ENCODE peak calls at places on chromosomes 5 and 9, in six cellular contexts. E is HepG2, U is GM12878, W is K562, J is GM12892, N is H1. V is an unnamed sample.

GRCh38 chr5:122772446-122772845 is 2.4 kb upstream of the SNX2 start:
- DNase-seq in W (no peak), J (no peak), U (no peak), N (no peak), E (peak; percentile 32), V (no peak)

GRCh38 chr5:9785751-9786150 is 155.6 kb upstream of the TAS2R1 start:
- DNase-seq in J (no peak), U (no peak), N (no peak), E (no peak), W (no peak), V (no peak)

GRCh38 chr5:128637031-128637430 is 99.0 kb upstream of the FBN2 start:
- DNase-seq in E (no peak), W (no peak), J (no peak), U (no peak), N (no peak), V (no peak)

GRCh38 chr5:54329731-54330709 is 19.6 kb upstream of the ARL15 start:
- DNase-seq in W (no peak), U (no peak), N (no peak), E (no peak), J (no peak), V (no peak)

GRCh38 chr9:128340691-128341434 is 536 bp downstream of the SLC27A4 start:
- DNase-seq in N (no peak), W (peak; percentile 54), U (no peak), J (no peak), E (peak; percentile 11), V (no peak)

GRCh38 chr9:95055851-95056551 is 261.5 kb downstream of the FANCC start:
- DNase-seq in W (no peak), J (no peak), N (no peak), E (no peak), U (no peak), V (no peak)

GRCh38 chr5:59287361-59287760 is 606.2 kb downstream of the PDE4D start:
- DNase-seq in N (no peak), U (no peak), E (no peak), J (no peak), W (no peak), V (no peak)

GRCh38 chr5:83562207-83562606 is 90.7 kb downstream of the VCAN start:
- DNase-seq in U (no peak), W (no peak), E (no peak), J (no peak), N (no peak), V (no peak)

GRCh38 chr5:7392401-7393024 is 3.4 kb upstream of the ADCY2 start:
- DNase-seq in J (no peak), E (peak; percentile 6), W (peak; percentile 34), U (no peak), N (peak; percentile 39), V (no peak)

GRCh38 chr5:137252513-137252912 is 246.6 kb downstream of the SPOCK1 start:
- DNase-seq in N (no peak), E (no peak), W (no peak), U (no peak), J (no peak), V (no peak)

GRCh38 chr5:132073231-132074013 is at the start of gene CSF2:
- DNase-seq in N (no peak), W (no peak), E (peak; percentile 45), U (no peak), J (no peak), V (no peak)

GRCh38 chr9:111108946-111109345 is 70.7 kb upstream of the LPAR1 start:
- DNase-seq in J (no peak), E (no peak), U (no peak), W (no peak), N (no peak), V (no peak)

GRCh38 chr5:66596791-66597757 is 881 bp downstream of the MAST4 start:
- DNase-seq in E (no peak), N (no peak), W (peak; percentile 2), U (no peak), J (peak; percentile 20), V (peak; percentile 21)

GRCh38 chr5:66595877-66596790 is at the start of gene MAST4:
- DNase-seq in N (peak; percentile 87), E (peak; percentile 50), U (no peak), J (peak; percentile 85), W (peak; percentile 74), V (peak; percentile 86)
- TF ChIP-seq POLR2A in N (no peak), E (no peak), U (peak; percentile 62), J (no peak), W (no peak), V (no peak)

DNA sequence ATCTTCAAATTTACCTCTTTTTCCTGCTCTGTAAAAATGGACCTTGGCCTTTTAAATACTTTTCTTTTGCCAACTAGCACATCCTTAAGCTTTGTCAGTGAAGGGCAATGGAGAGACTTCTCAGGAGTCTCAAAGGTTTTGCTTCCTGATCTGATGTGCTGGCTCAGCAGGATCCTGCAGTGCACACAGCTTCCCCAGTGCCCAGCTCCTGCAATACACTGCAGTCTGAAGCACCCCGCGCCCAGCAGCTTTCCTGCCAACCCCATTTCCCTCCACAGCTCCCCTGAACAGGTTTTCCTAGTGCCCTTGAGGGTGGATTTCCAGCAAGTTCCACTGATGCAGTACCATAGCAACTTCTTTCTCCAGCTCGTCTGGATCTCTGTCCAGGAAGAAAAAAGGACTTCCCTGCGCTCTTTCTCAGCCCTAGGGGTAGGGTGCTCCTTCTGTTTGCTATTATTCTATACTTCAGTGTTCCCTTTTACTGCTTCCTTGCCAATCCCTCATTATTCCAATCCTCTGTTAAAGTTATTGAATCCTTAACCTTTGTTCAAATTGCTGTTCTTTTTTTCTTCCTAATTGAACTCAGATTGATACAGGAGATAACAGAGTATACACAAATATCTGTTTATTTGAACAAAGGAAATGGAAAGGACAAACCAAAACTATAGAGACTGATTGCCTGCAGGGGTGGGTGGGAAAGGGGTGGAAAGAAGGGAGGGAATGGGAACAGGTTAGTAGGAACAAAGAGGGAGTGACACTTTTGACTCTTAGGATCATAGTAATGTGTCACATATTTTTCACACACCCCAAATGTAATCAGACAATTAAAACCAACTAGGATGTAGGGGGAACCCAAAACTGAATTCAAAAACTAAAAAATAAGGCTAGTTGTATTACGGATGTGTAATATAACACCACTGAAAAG is 8.5 kb downstream of the SNAPC3 start:
- DNase-seq in N (no peak), W (no peak), U (no peak), E (no peak), J (no peak), V (no peak)
- TF ChIP-seq POLR2AphosphoS5 in N (no peak), W (no peak), U (no peak), E (no peak), J (no peak), V (no peak)

DNA sequence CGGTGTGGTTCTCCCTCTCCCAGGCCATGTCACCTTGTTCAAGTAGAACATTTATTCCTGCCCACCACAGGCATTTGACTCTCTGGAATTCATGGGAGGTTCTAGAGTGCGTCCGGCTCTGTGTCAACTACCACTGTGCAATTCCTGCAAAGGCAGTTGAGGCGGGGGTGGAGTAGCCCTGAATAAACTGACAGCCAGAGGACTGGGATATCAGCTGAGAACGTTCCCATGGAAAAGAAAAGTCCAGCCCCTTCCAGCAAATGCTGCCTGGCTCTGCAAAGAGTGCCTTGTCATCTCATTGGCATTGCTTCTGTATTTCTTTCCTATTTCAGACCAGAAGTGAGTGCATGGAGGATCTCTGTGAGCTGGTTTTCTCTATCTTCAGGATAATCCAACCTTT is 18.9 kb upstream of the MEGF9 start:
- DNase-seq in E (peak; percentile 82), N (no peak), J (no peak), W (no peak), U (no peak), V (no peak)
- TF ChIP-seq TAF1 in E (no peak), N (no peak), J (no peak), W (no peak), U (no peak), V (no peak)

GRCh38 chr9:134449180-134449916 is 123.1 kb downstream of the RXRA start:
- DNase-seq in W (peak; percentile 71), N (peak; percentile 80), U (peak; percentile 34), E (peak; percentile 77), J (peak; percentile 95), V (peak; percentile 96)
- TF ChIP-seq POLR2A in W (no peak), N (no peak), U (no peak), E (no peak), J (no peak), V (no peak)

DNA sequence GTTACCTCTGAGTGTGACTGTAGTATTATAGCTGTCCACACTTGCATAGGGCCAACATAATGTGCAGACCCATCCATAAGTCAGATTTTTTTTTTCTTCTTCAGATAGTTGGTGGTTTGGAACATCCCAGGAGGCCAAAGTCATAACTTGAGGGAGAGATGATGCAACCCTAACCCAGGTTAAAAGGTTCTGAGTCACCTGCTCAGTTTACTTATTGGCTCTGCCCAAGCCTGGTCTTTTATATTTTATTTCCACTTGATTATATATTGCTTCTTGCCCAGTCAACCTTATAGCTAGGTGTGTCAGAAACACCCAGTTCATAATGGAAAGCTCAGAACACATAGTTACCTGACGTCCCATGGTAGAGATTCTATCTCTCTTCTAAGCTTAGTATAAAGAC is 113.1 kb upstream of the PCSK1 start:
- DNase-seq in W (no peak), J (no peak), U (no peak), E (no peak), N (no peak), V (no peak)
- TF ChIP-seq POLR2AphosphoS5 in W (no peak), J (no peak), U (no peak), E (no peak), N (no peak), V (no peak)

GRCh38 chr5:24773241-24773640 is 128.5 kb upstream of the CDH10 start:
- DNase-seq in J (no peak), N (no peak), W (no peak), E (no peak), U (no peak), V (no peak)
- TF ChIP-seq TAF1 in J (no peak), N (no peak), W (no peak), E (no peak), U (no peak), V (no peak)

DNA sequence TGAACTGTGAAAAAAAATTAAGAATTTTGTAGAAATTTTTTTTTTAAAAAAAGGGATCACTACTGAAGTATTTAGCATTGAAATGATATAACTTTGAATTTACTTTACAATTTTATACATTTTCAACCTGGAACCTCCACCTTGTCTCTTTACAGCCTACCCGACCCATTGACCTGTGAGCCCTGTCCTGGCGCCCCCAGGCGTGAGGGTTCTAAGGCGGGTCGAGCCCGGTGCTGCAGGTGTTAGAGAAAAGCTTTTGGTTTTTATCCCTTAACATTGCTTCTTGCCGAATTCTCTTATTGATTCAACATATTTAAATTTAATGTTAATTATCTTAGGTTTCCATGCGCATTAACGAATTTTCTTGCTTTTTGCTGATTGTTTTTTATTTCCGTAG is 561 bp upstream of the ZNF782 start:
- DNase-seq in U (no peak), E (no peak), W (peak; percentile 7), J (no peak), N (no peak), V (no peak)
- TF ChIP-seq POLR2A in U (no peak), E (no peak), W (no peak), J (no peak), N (no peak), V (no peak)

GRCh38 chr9:77514886-77515711 is 133.0 kb downstream of the GNA14 start:
- DNase-seq in N (no peak), U (no peak), E (peak; percentile 6), W (no peak), J (no peak), V (no peak)
- TF ChIP-seq POLR2AphosphoS5 in N (no peak), U (no peak), E (no peak), W (no peak), J (no peak), V (no peak)

V was measured in GM12891.